ENCODE peak calls at places on chromosomes 2 and 18, in five cellular contexts. F is H1, S is HCT116, M is GM12878, U is SK-N-SH. G is an unnamed sample.

GRCh38 chr2:241774419-241775222 is 2.0 kb upstream of the GAL3ST2 start:
- DNase-seq in F (peak), S (peak), M (no peak), U (peak), G (no peak)

GRCh38 chr2:27715318-27716165 is 51.9 kb downstream of the SLC4A1AP start:
- DNase-seq in F (peak), S (no peak), M (no peak), U (peak), G (no peak)

GRCh38 chr2:29765711-29766110 is 155.7 kb downstream of the ALK start:
- DNase-seq in F (no peak), S (no peak), M (no peak), U (no peak), G (no peak)

GRCh38 chr2:99821572-99822369 is 320.6 kb downstream of the AFF3 start:
- DNase-seq in F (no peak), S (no peak), M (no peak), U (no peak), G (no peak)

GRCh38 chr18:354456-354855 is 86.6 kb upstream of the THOC1 start:
- DNase-seq in F (no peak), S (no peak), M (no peak), U (no peak), G (no peak)

GRCh38 chr2:172545408-172546075 is 10.3 kb upstream of the PDK1 start:
- DNase-seq in F (no peak), S (no peak), M (no peak), U (no peak), G (no peak)

GRCh38 chr18:43680096-43680495 is 402.8 kb upstream of the SYT4 start:
- DNase-seq in F (no peak), S (no peak), M (no peak), U (no peak), G (no peak)

GRCh38 chr2:65974067-65974723 is 460.7 kb upstream of the MEIS1 start:
- DNase-seq in F (no peak), S (no peak), M (no peak), U (no peak), G (no peak)

GRCh38 chr18:58911241-58911640 is 46.6 kb downstream of the ZNF532 start:
- DNase-seq in F (no peak), S (no peak), M (no peak), U (no peak), G (no peak)

GRCh38 chr2:151947524-151948165 is 119.4 kb upstream of the ARL5A start:
- DNase-seq in F (no peak), S (no peak), M (no peak), U (no peak), G (no peak)

GRCh38 chr2:152126664-152127063 is 27.8 kb upstream of the CACNB4 start:
- DNase-seq in F (no peak), S (no peak), M (no peak), U (no peak), G (no peak)

GRCh38 chr2:20992201-20992711 is 51.6 kb downstream of the APOB start:
- DNase-seq in F (no peak), S (no peak), M (no peak), U (no peak), G (peak)

GRCh38 chr2:160096414-160096813 is 34.0 kb upstream of the PLA2R1 start:
- DNase-seq in F (no peak), S (no peak), M (no peak), U (no peak), G (no peak)

GRCh38 chr2:217489145-217489960 is 513.4 kb downstream of the TNS1 start:
- DNase-seq in F (no peak), S (no peak), M (no peak), U (no peak), G (no peak)

GRCh38 chr2:161223139-161223732 is 63.0 kb downstream of the TANK start:
- DNase-seq in F (no peak), S (peak), M (no peak), U (no peak), G (no peak)

GRCh38 chr2:29186812-29187211 is 71.6 kb downstream of the CLIP4 start:
- DNase-seq in F (no peak), S (no peak), M (no peak), U (no peak), G (no peak)

GRCh38 chr18:27114842-27115241 is 70.3 kb downstream of the CHST9 start:
- DNase-seq in F (no peak), S (no peak), M (no peak), U (no peak), G (no peak)

GRCh38 chr18:40179647-40180175 is 1775.3 kb upstream of the PIK3C3 start:
- DNase-seq in F (no peak), S (no peak), M (no peak), U (no peak), G (no peak)

GRCh38 chr18:58101291-58101706 is 57.3 kb downstream of the NEDD4L start:
- DNase-seq in F (no peak), S (no peak), M (no peak), U (no peak), G (no peak)

GRCh38 chr2:120791961-120792295 is 56.3 kb downstream of the GLI2 start:
- DNase-seq in F (no peak), S (peak), M (no peak), U (no peak), G (no peak)

GRCh38 chr2:134011936-134012586 is 241.8 kb upstream of the MGAT5 start:
- DNase-seq in F (no peak), S (no peak), M (no peak), U (no peak), G (no peak)

GRCh38 chr2:128420131-128420530 is 101.5 kb upstream of the HS6ST1 start:
- DNase-seq in F (no peak), S (no peak), M (no peak), U (no peak), G (no peak)

GRCh38 chr2:216657086-216657855 is 24.1 kb downstream of the IGFBP2 start:
- DNase-seq in F (no peak), S (no peak), M (no peak), U (peak), G (no peak)

GRCh38 chr2:117359266-117359970 is 455.1 kb upstream of the DDX18 start:
- DNase-seq in F (no peak), S (no peak), M (no peak), U (no peak), G (no peak)

GRCh38 chr2:180411631-180412030 is 404.5 kb upstream of the CWC22 start:
- DNase-seq in F (no peak), S (no peak), M (no peak), U (no peak), G (no peak)

GRCh38 chr2:27255187-27255586 is 7.7 kb downstream of the SLC30A3 start:
- DNase-seq in F (no peak), S (no peak), M (no peak), U (peak), G (no peak)

GRCh38 chr18:26052497-26052896 is 37.9 kb downstream of the SS18 start:
- DNase-seq in F (no peak), S (no peak), M (no peak), U (no peak), G (no peak)

GRCh38 chr2:71830497-71831207 is 317.0 kb downstream of the CYP26B1 start:
- DNase-seq in F (no peak), S (no peak), M (no peak), U (no peak), G (no peak)
- TF ChIP-seq YY1 in F (no peak), S (no peak), M (no peak), U (no peak), G (no peak)

DNA sequence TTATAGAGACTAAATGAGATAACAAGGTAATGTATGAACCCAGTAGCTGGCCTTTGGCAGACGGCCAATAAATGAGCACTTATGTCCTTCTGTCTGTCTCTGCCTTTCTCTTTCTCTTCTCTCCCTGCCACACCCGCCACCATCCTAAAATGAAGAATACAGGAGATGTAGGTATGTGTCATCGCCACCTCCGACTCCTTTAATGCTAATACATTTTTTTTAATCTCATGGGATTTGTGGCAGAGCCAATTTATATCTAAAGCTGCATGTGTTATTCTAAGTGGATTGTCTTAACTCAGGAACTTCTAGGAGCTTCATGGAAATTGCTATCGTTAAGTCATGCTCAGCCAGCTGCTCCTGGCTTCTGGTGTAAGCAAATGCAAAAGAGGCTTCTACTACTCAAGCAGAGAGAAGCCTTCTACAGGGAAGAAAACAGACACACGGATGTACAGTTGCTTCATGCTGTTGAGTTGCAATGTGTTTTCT is 2.2 kb downstream of the TM4SF20 start:
- DNase-seq in F (no peak), S (no peak), M (no peak), U (no peak), G (peak)
- TF ChIP-seq YY1 in F (no peak), S (no peak), M (no peak), U (no peak), G (no peak)

GRCh38 chr2:144117079-144117478 is 402.8 kb downstream of the ZEB2 start:
- DNase-seq in F (no peak), S (no peak), M (no peak), U (no peak), G (no peak)
- TF ChIP-seq YY1 in F (no peak), S (no peak), M (no peak), U (no peak), G (no peak)

DNA sequence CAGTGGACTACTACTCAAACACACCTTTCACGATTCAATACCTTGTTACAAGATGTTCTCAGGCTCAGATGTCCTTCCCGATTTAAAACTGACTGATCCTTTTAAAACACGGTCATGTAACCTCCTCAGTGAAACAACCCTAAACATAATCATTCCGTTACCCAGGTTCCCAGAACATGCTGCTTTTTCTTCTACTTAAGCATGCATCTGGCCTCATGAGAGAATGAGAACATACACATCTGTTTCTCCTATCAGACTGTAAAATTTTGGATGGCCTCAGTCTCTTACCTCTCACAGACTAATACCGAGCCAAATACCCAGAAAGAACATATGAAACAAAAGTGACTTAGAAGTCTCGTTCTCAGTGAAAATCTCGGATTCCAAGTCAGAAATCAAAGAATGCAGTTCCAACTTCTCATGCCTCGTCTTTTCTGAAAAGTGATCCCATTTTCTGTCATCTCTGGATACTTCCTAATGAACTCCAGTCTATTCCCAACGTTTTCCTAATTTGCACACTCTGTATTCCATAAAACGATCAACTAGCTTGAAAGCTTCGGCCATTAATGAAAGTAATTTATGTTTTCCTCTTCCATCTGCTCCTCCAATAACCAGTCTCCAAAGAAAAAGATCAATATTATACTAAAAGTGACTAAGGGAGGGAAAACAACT is 924 bp downstream of the SF3B1 start:
- DNase-seq in F (no peak), S (no peak), M (no peak), U (no peak), G (no peak)
- TF ChIP-seq YY1 in F (no peak), S (no peak), M (no peak), U (no peak), G (no peak)

GRCh38 chr2:55993685-55994084 is 70.1 kb upstream of the EFEMP1 start:
- DNase-seq in F (no peak), S (no peak), M (no peak), U (no peak), G (no peak)

GRCh38 chr2:55986700-55987440 is 63.3 kb upstream of the EFEMP1 start:
- DNase-seq in F (no peak), S (no peak), M (no peak), U (no peak), G (no peak)

GRCh38 chr2:55989405-55989804 is 65.8 kb upstream of the EFEMP1 start:
- DNase-seq in F (no peak), S (no peak), M (no peak), U (no peak), G (no peak)

GRCh38 chr2:55995206-55995605 is 71.6 kb upstream of the EFEMP1 start:
- DNase-seq in F (no peak), S (no peak), M (no peak), U (no peak), G (no peak)

DNA sequence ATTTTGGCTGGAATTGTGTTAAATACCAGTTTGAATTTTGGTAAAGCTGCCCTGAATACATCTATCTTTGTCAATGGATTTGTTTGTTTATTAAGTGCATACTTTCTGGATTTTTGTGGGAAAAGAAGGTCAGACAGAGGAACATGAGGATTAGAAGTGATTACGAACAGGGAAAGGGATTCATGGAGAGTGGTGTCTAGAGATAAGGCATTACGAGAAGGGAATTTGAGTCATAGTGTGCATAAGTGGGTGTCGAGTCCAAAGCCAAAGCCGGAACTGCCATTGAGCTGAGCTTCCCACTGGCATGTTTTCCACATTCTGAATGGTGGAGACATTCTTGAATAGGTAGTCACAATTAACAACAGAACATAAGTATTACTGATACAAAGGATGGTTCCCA is 68.9 kb upstream of the EFEMP1 start:
- DNase-seq in F (no peak), S (no peak), M (no peak), U (no peak), G (no peak)
- TF ChIP-seq YY1 in F (no peak), S (no peak), M (no peak), U (peak), G (no peak)

DNA sequence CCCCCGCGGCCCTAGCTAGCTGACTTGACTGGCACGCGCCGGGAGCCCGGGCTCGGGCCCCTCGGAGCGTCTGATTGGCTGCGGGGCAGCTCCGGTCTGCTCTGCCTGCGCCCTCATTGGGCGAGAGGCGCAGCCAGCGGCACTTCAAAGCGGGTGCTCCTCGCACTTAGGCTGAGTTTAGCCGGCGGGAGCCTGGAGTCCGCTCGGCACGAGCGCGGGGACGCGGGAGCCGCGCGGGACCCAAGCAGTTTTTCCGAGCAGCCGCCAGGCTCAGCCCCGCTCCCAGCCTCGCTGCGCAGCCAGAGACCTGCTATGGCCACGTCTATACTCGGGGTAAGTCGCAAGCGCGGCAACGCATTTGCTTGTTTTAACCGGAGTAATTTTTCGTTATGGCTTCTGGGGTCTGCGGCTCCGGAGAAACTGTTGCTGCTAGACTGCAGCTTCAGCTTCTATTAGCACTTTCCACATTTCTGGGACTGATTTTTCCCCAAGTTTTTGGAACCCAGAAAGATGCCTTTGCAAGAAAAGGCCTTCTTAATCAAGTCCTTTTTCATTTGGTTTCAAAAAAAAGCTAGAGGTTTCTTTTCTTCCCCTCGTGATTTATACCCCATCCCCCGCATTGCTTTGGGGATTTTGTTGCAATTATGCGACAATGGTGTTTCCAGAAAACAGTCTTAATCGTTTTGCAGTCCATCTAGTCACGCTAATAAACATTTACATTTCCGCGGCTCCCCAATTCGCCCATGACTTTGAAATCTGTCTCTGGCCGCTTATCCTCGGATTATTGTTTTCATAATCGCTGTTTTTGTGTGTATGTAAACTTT is at the start of gene SP9:
- DNase-seq in F (peak), S (no peak), M (no peak), U (peak), G (peak)
- TF ChIP-seq YY1 in F (no peak), S (no peak), M (no peak), U (no peak), G (no peak)

GRCh38 chr2:48586433-48586832 is 31.2 kb upstream of the GTF2A1L start:
- DNase-seq in F (no peak), S (no peak), M (no peak), U (no peak), G (no peak)

GRCh38 chr2:48592067-48592466 is 25.6 kb upstream of the GTF2A1L start:
- DNase-seq in F (no peak), S (no peak), M (no peak), U (no peak), G (no peak)

GRCh38 chr2:48587560-48587959 is 30.1 kb upstream of the GTF2A1L start:
- DNase-seq in F (no peak), S (no peak), M (no peak), U (no peak), G (no peak)

GRCh38 chr2:48588745-48589144 is 28.9 kb upstream of the GTF2A1L start:
- DNase-seq in F (no peak), S (no peak), M (no peak), U (no peak), G (no peak)

DNA sequence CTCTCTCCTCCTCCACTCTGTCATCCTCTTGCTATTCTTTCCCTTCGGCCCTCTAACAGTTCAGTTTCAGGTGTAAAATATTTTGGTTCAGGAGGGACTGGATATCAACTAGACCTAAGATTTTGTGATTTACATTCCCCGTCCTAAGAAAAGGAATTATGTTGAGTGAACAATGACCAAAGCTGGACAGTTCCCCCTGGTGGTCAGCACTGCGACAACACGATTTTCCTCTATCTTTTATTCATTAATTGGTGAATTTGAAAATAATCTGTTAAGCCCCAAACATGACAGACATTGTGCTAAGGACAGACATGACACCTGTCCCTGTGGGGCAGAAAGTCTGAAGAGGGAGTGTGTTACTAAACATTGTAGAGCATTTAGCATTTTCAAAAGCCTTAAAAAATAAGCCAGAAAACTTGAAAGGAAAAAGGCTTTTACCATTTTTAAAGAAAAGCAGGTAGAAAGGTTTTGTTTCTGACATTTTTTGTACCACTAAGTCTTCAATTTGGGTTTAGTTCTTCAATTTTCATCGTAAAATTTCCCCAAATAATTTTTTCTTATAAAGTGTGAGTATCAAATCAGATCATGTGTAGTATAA is 28.4 kb upstream of the GTF2A1L start:
- DNase-seq in F (no peak), S (peak), M (no peak), U (peak), G (no peak)
- TF ChIP-seq YY1 in F (no peak), S (no peak), M (no peak), U (no peak), G (no peak)